ENCODE peak calls at places on chromosomes 4 and X, in four cellular contexts. Y is gastrocnemius medialis, I is Peyer's patch, V is A549. L is an unnamed sample.

GRCh38 chrX:475926-476723 is 89.4 kb upstream of the PPP2R3B start:
- DNase-seq in V (no peak), Y (no peak), I (no peak), L (no peak)

GRCh38 chrX:69298466-69299140 is 133.3 kb upstream of the PJA1 start:
- DNase-seq in V (no peak), Y (no peak), I (no peak), L (no peak)

GRCh38 chr4:138053601-138054322 is 188.4 kb downstream of the SLC7A11 start:
- DNase-seq in V (peak; percentile 61), I (no peak), Y (no peak), L (no peak)

GRCh38 chr4:33628296-33628695 is 2616.0 kb downstream of the ARAP2 start:
- DNase-seq in I (no peak), V (no peak), Y (no peak), L (no peak)

GRCh38 chrX:125378205-125378604 is 58.5 kb downstream of the TEX13C start:
- DNase-seq in I (no peak), V (no peak), Y (no peak), L (no peak)

GRCh38 chrX:34631826-34632225 is 25.3 kb downstream of the TMEM47 start:
- DNase-seq in V (no peak), I (no peak), Y (no peak), L (no peak)

GRCh38 chr4:15314974-15315373 is 112.9 kb upstream of the C1QTNF7 start:
- DNase-seq in V (no peak), I (no peak), Y (no peak), L (no peak)

GRCh38 chr4:182862921-182863320 is 54.3 kb downstream of the DCTD start:
- DNase-seq in I (no peak), Y (no peak), V (no peak), L (peak; percentile 49)

GRCh38 chr4:171017596-171017995 is 795.6 kb upstream of the GALNTL6 start:
- DNase-seq in V (no peak), Y (no peak), I (no peak), L (no peak)

GRCh38 chrX:154840856-154841255 is 6.4 kb upstream of the SMIM9 start:
- DNase-seq in V (peak; percentile 54), I (no peak), Y (no peak), L (no peak)

GRCh38 chr4:143482753-143483362 is 30.6 kb upstream of the SMARCA5 start:
- DNase-seq in V (peak; percentile 47), Y (no peak), I (no peak), L (no peak)

GRCh38 chr4:83109480-83110221 is 4.9 kb downstream of the PLAC8 start:
- DNase-seq in V (peak; percentile 44), Y (no peak), I (peak; percentile 66), L (peak; percentile 74)

GRCh38 chr4:26223160-26223559 is 97.7 kb upstream of the RBPJ start:
- DNase-seq in Y (no peak), V (no peak), I (no peak), L (no peak)

GRCh38 chr4:26911254-26911653 is 50.6 kb downstream of the STIM2 start:
- DNase-seq in Y (no peak), V (no peak), I (no peak), L (no peak)

GRCh38 chr4:22412013-22412412 is 103.9 kb downstream of the ADGRA3 start:
- DNase-seq in V (no peak), Y (no peak), I (no peak), L (no peak)

GRCh38 chr4:160353548-160353947 is 1250.7 kb downstream of the RAPGEF2 start:
- DNase-seq in V (no peak), Y (no peak), I (no peak), L (no peak)

GRCh38 chrX:97215166-97215565 is 331.5 kb downstream of the RPA4 start:
- DNase-seq in Y (no peak), I (no peak), V (no peak), L (no peak)

GRCh38 chr4:25884040-25884788 is 21.4 kb upstream of the SEL1L3 start:
- DNase-seq in I (no peak), Y (no peak), V (no peak), L (no peak)

GRCh38 chrX:69282893-69283690 is 117.8 kb upstream of the PJA1 start:
- DNase-seq in V (no peak), Y (no peak), I (no peak), L (no peak)

GRCh38 chrX:47802589-47802988 is 34.1 kb upstream of the ZNF81 start:
- DNase-seq in Y (no peak), V (peak; percentile 66), I (no peak), L (no peak)

GRCh38 chr4:15955670-15956069 is 7.3 kb downstream of the FGFBP2 start:
- DNase-seq in I (no peak), Y (no peak), V (peak; percentile 51), L (no peak)

GRCh38 chrX:103919336-103919682 is 43.1 kb upstream of the TMSB15B start:
- DNase-seq in V (peak; percentile 72), Y (no peak), I (peak; percentile 55), L (no peak)

GRCh38 chr4:3369781-3370660 is 71.7 kb upstream of the HGFAC start:
- DNase-seq in I (no peak), V (no peak), Y (peak; percentile 50), L (no peak)

GRCh38 chrX:107541244-107541643 is 87.1 kb upstream of the PRPS1 start:
- DNase-seq in I (no peak), V (no peak), Y (no peak), L (no peak)

GRCh38 chr4:3115637-3116300 is 41.3 kb downstream of the HTT start:
- DNase-seq in Y (no peak), I (no peak), V (no peak), L (no peak)

GRCh38 chr4:8278009-8278395 is 8.4 kb downstream of the HTRA3 start:
- DNase-seq in V (no peak), Y (no peak), I (no peak), L (peak; percentile 21)

GRCh38 chr4:87119965-87120364 is 100.5 kb downstream of the KLHL8 start:
- DNase-seq in I (no peak), V (no peak), Y (no peak), L (no peak)
- H3K4me1 ChIP-seq in I (no peaks in the 10 kb centered on the region), V (no peaks in the 10 kb centered on the region), Y (peaks cover 82% of the 10 kb centered on the region), L (peaks cover 12% of the 10 kb centered on the region)

GRCh38 chrX:72297953-72298730 is 7.6 kb downstream of the CITED1 start:
- DNase-seq in Y (no peak), I (no peak), V (peak; percentile 56), L (no peak)
- TF ChIP-seq CTCF in Y (no peak), I (no peak), V (peak; percentile 20), L (no peak)

GRCh38 chr4:6338175-6338950 is 68.7 kb downstream of the WFS1 start:
- DNase-seq in Y (no peak), I (peak; percentile 52), V (no peak), L (no peak)

GRCh38 chr4:6338951-6339817 is 69.5 kb downstream of the WFS1 start:
- DNase-seq in V (no peak), I (no peak), Y (no peak), L (no peak)

GRCh38 chr4:6339818-6340445 is 70.3 kb downstream of the WFS1 start:
- DNase-seq in Y (no peak), I (no peak), V (no peak), L (no peak)

GRCh38 chr4:6341696-6342095 is 72.0 kb downstream of the WFS1 start:
- DNase-seq in Y (no peak), V (no peak), I (no peak), L (no peak)

GRCh38 chr4:6340446-6341015 is 70.9 kb downstream of the WFS1 start:
- DNase-seq in I (no peak), Y (no peak), V (no peak), L (no peak)
- H3K4me1 ChIP-seq in I (no peaks in the 10 kb centered on the region), Y (no peaks in the 10 kb centered on the region), V (peaks cover 20% of the 10 kb centered on the region), L (no peaks in the 10 kb centered on the region)

DNA sequence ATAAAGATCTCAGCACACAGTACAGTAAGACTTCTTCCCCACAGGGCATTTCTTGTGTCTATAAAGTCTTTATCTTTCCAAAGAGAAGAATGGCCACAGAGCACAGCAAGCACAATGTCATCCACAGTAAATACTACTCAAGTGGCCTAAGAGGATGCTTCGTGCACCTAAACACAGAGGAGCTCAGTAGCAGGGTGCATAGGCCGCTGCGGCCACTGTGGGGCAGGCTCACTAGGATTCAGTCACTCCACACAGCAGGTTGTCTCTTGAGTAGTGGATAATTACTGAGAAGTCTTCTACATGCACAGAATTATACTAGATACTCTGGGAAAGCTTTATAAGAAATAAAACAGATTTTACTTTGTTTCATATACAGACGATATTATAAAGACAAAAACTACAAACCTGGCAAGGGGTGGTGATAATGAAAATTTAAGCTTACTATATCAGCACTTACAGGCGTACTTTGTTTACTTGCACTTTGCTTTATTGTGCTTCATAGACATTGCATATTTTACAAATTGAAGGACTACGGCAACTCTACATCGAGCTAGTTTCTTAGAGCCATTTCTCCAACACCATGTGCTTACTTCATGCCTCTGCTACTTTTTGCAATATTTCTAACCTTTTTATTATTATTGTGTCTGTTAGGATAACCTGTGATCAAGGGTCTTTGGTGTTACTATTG is 78.5 kb downstream of the PRDM5 start:
- DNase-seq in Y (no peak), I (peak; percentile 61), V (peak; percentile 9), L (peak; percentile 58)
- TF ChIP-seq CTCF in Y (no peak), I (no peak), V (no peak), L (peak; percentile 24)

DNA sequence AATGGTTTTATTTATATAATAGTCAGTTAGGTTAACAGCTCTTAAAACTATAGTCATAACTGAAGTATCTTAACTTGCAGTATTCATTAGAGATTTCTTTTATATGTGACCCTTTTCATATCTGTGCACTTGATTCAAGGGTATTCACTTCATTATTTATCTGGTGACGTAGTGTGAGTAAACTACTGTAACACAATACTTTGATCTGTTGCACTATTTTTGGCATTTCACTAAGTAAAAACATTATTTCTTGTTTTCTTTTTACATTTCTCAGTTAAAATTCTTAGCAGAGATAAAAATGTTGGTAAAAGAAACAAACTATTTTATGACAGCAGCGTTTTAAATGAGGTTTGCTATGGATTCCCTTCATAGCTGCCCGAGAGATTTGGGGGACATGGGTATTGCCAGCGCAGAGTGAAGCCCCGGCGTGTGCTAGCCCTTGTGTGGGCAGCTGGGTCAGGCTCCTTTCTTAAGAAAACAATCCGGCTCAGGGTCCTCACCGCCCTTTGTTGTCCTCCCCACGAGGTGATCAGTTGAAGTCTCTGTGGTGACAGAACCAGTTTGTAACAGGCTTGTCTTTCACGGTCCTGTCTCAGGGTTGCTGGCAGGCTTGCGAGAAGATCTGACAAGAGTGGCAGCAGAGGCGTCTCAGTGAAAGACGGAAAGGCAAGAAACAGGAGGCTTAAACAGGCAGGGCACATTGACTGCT is 293.4 kb downstream of the BMPR1B start:
- DNase-seq in V (peak; percentile 63), Y (peak; percentile 30), I (no peak), L (no peak)
- H3K4me1 ChIP-seq in V (peaks cover 63% of the 10 kb centered on the region), Y (peaks cover 18% of the 10 kb centered on the region), I (no peaks in the 10 kb centered on the region), L (no peaks in the 10 kb centered on the region)

DNA sequence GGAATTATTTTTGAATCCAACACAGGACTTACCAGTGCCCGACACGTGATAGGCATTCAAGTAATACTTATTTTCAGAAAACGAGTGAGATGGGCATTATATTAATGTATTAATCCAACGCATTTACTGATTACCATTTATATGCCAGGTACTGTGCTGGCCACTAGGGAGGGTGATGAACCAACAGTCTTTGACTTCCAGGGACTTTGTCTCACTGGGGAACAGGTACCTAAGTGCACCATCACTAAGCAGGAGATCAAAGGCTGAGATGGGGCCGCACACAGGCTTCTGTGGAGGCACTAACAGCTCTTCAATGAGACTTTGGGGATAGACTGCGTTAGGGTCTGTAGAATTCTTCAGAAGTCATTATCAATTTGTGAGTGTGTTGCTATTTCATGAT is 5.7 kb upstream of the TADA2B start:
- DNase-seq in V (no peak), Y (no peak), I (no peak), L (no peak)
- TF ChIP-seq CTCF in V (no peak), Y (no peak), I (no peak), L (no peak)

GRCh38 chr4:139076016-139076744 is 60.6 kb downstream of the NOCT start:
- DNase-seq in Y (no peak), I (no peak), V (no peak), L (no peak)
- H3K4me1 ChIP-seq in Y (peaks cover 72% of the 10 kb centered on the region), I (no peaks in the 10 kb centered on the region), V (peaks cover 21% of the 10 kb centered on the region), L (peaks cover 3% of the 10 kb centered on the region)

L was measured in mucosa of descending colon.